ENCODE peak calls at places on chromosomes 16 and 17, in four cellular contexts. U, K, B and W are unnamed samples.

GRCh38 chr16:68227183-68227793 is 8.6 kb downstream of the ESRP2 start:
- DNase-seq in U (no peak), B (no peak), K (no peak), W (no peak)

GRCh38 chr17:81499601-81499970 is 13.0 kb downstream of the ACTG1 start:
- DNase-seq in B (no peak), K (no peak), U (no peak), W (no peak)

GRCh38 chr16:727291-727977 is 528 bp downstream of the HAGHL start:
- DNase-seq in B (no peak), U (no peak), K (no peak), W (no peak)

GRCh38 chr16:457732-458400 is 32.4 kb downstream of the RAB11FIP3 start:
- DNase-seq in U (no peak), B (no peak), K (no peak), W (no peak)

GRCh38 chr17:21004016-21004930 is 38.5 kb downstream of the USP22 start:
- DNase-seq in U (no peak), K (no peak), B (no peak), W (no peak)

GRCh38 chr17:35973333-35974260 is 7.7 kb downstream of the CCL16 start:
- DNase-seq in B (no peak), U (no peak), K (no peak), W (no peak)

GRCh38 chr16:83706394-83706793 is 101.4 kb upstream of the HSBP1 start:
- DNase-seq in K (no peak), B (no peak), U (no peak), W (no peak)

GRCh38 chr17:53006006-53006405 is 816.7 kb upstream of the KIF2B start:
- DNase-seq in U (no peak), B (no peak), K (no peak), W (no peak)